ENCODE peak calls at places on chromosomes 2 and 18, in nine cellular contexts. M is gastroesophageal sphincter; K is natural killer cell; F is activated T-cell treated with anti-CD3 and anti-CD28 coated beads, Interleukin-2, amount 50 U/mL, for 4 hours; Q is right cardiac atrium; G is Panc1; T is lower lobe of right lung; X is stimulated activated naive CD8-positive, alpha-beta T cell treated with anti-CD3 and anti-CD28 coated beads, Interleukin-15, amount 100 ng/mL, for 72 hours; C is left cardiac atrium. N is an unnamed sample.

GRCh38 chr2:215886026-215886425 is 127.3 kb downstream of the MREG start:
- ATAC-seq in G (no peak), C (no peak), Q (no peak), M (no peak), T (no peak), X (no peak), F (no peak), K (no peak), N (no peak)

GRCh38 chr2:26609839-26610277 is 31.3 kb downstream of the CIB4 start:
- ATAC-seq in Q (no peak), M (no peak), F (no peak), K (no peak), G (no peak), X (peak), T (peak), C (no peak), N (no peak)

GRCh38 chr2:218523651-218524050 is 44.5 kb downstream of the USP37 start:
- ATAC-seq in K (no peak), M (no peak), C (no peak), X (no peak), F (no peak), G (no peak), Q (no peak), T (no peak), N (no peak)

GRCh38 chr2:45169339-45170190 is 160.3 kb upstream of the SIX2 start:
- ATAC-seq in M (peak), K (no peak), Q (peak), T (peak), G (peak), F (no peak), C (peak), X (peak), N (peak)

GRCh38 chr2:128090575-128090908 is 458 bp upstream of the UGGT1 start:
- ATAC-seq in K (no peak), F (no peak), X (no peak), T (no peak), Q (no peak), C (peak), G (no peak), M (peak), N (peak)

GRCh38 chr2:176174850-176175728 is 13.4 kb upstream of the HOXD1 start:
- ATAC-seq in F (peak), T (no peak), M (no peak), Q (no peak), C (no peak), K (no peak), G (peak), X (peak), N (no peak)

GRCh38 chr2:28594029-28594368 is 98.1 kb downstream of the PLB1 start:
- ATAC-seq in X (peak), K (peak), C (no peak), M (no peak), G (peak), T (no peak), Q (no peak), F (no peak), N (no peak)

GRCh38 chr18:21996261-21996892 is 173.0 kb upstream of the GATA6 start:
- ATAC-seq in Q (peak), C (no peak), T (peak), F (no peak), X (peak), M (peak), G (no peak), K (no peak), N (no peak)

GRCh38 chr18:22505136-22505535 is 87.4 kb upstream of the CTAGE1 start:
- ATAC-seq in X (no peak), Q (peak), T (peak), F (no peak), M (no peak), C (no peak), G (no peak), K (peak), N (no peak)

GRCh38 chr2:218329027-218329825 is 27.4 kb upstream of the CATIP start:
- ATAC-seq in G (peak), C (no peak), X (no peak), K (no peak), Q (no peak), F (no peak), T (peak), M (no peak), N (no peak)

GRCh38 chr2:42523341-42523740 is 29.6 kb upstream of the KCNG3 start:
- ATAC-seq in Q (no peak), X (no peak), G (no peak), K (no peak), T (no peak), C (no peak), M (no peak), F (no peak), N (no peak)

GRCh38 chr2:173970421-173971042 is 5.4 kb upstream of the SP3 start:
- ATAC-seq in X (no peak), C (no peak), K (no peak), Q (no peak), F (no peak), G (no peak), M (no peak), T (no peak), N (no peak)

GRCh38 chr2:71944183-71944550 is 203.5 kb downstream of the CYP26B1 start:
- ATAC-seq in M (no peak), C (no peak), Q (no peak), K (no peak), F (no peak), X (no peak), G (no peak), T (no peak), N (no peak)

GRCh38 chr2:54610700-54611099 is 112.8 kb upstream of the EML6 start:
- ATAC-seq in C (peak), Q (no peak), T (peak), K (no peak), F (no peak), X (peak), G (no peak), M (no peak), N (peak)

GRCh38 chr2:75574106-75574505 is 13.4 kb upstream of the EVA1A start:
- ATAC-seq in F (no peak), C (no peak), T (no peak), X (no peak), M (no peak), K (no peak), Q (no peak), G (no peak), N (no peak)

GRCh38 chr18:45690975-45691815 is 32.8 kb upstream of the SLC14A1 start:
- ATAC-seq in X (no peak), F (no peak), T (peak), K (no peak), M (peak), Q (peak), G (peak), C (peak), N (no peak)

GRCh38 chr2:134087371-134087921 is 166.4 kb upstream of the MGAT5 start:
- ATAC-seq in T (no peak), C (no peak), X (no peak), M (no peak), F (no peak), G (no peak), Q (no peak), K (no peak), N (no peak)

GRCh38 chr2:241982711-241983570 is 113.4 kb downstream of the RTP5 start:
- ATAC-seq in K (no peak), G (no peak), F (no peak), M (no peak), Q (no peak), T (no peak), C (no peak), X (no peak), N (no peak)

GRCh38 chr18:26479065-26479685 is 69.2 kb downstream of the KCTD1 start:
- ATAC-seq in M (no peak), T (no peak), F (no peak), G (no peak), Q (peak), K (no peak), C (peak), X (no peak), N (no peak)

GRCh38 chr18:27073404-27073830 is 111.7 kb downstream of the CHST9 start:
- ATAC-seq in T (no peak), Q (no peak), G (no peak), M (no peak), X (no peak), C (no peak), K (no peak), F (no peak), N (no peak)

GRCh38 chr2:194104687-194105086 is 1552.3 kb upstream of the SLC39A10 start:
- ATAC-seq in F (no peak), Q (peak), X (no peak), C (no peak), G (no peak), K (no peak), M (no peak), T (peak), N (no peak)

N was measured in activated T-helper 17 cell treated with anti-CD3 and anti-CD28 coated beads, Interleukin-2, amount 50 U/mL, for 72 hours.